ENCODE peak calls at places on chromosomes 7 and 10, in four cellular contexts. One of them, this sample, is unnamed.

GRCh38 chr7:137342340-137342739 is 1.2 kb downstream of the PTN start:
- DNase-seq in tibial nerve: no peak
- DNase-seq in CD4-positive, alpha-beta T cell: no peak
- DNase-seq in CD8-positive, alpha-beta T cell: no peak
- DNase-seq in this sample: no peak

GRCh38 chr7:46230298-46231295 is 309.5 kb upstream of the IGFBP3 start:
- DNase-seq in CD4-positive, alpha-beta T cell: no peak
- DNase-seq in tibial nerve: no peak
- DNase-seq in CD8-positive, alpha-beta T cell: no peak
- DNase-seq in this sample: no peak

GRCh38 chr7:133511708-133512107 is 258.8 kb downstream of the EXOC4 start:
- DNase-seq in CD4-positive, alpha-beta T cell: no peak
- DNase-seq in tibial nerve: no peak
- DNase-seq in CD8-positive, alpha-beta T cell: no peak
- DNase-seq in this sample: no peak

GRCh38 chr7:47369736-47370135 is 212.2 kb downstream of the TNS3 start:
- DNase-seq in tibial nerve: no peak
- DNase-seq in CD4-positive, alpha-beta T cell: no peak
- DNase-seq in CD8-positive, alpha-beta T cell: no peak
- DNase-seq in this sample: no peak

GRCh38 chr7:234041-234711 is 41.8 kb downstream of the FAM20C start:
- DNase-seq in CD8-positive, alpha-beta T cell: no peak
- DNase-seq in tibial nerve: no peak
- DNase-seq in CD4-positive, alpha-beta T cell: no peak
- DNase-seq in this sample: no peak

GRCh38 chr10:49690673-49691356 is 11.4 kb downstream of the C10orf53 start:
- DNase-seq in CD4-positive, alpha-beta T cell: no peak
- DNase-seq in tibial nerve: no peak
- DNase-seq in CD8-positive, alpha-beta T cell: no peak
- DNase-seq in this sample: no peak

GRCh38 chr7:25852249-25852994 is 299.6 kb upstream of the NFE2L3 start:
- DNase-seq in tibial nerve: peak; percentile 30
- DNase-seq in CD4-positive, alpha-beta T cell: no peak
- DNase-seq in CD8-positive, alpha-beta T cell: no peak
- DNase-seq in this sample: no peak

GRCh38 chr10:1529806-1530413 is 207.4 kb downstream of the ADARB2 start:
- DNase-seq in CD4-positive, alpha-beta T cell: no peak
- DNase-seq in tibial nerve: no peak
- DNase-seq in CD8-positive, alpha-beta T cell: no peak
- DNase-seq in this sample: no peak

GRCh38 chr7:40680657-40681056 is 545.9 kb downstream of the SUGCT start:
- DNase-seq in CD8-positive, alpha-beta T cell: no peak
- DNase-seq in CD4-positive, alpha-beta T cell: no peak
- DNase-seq in tibial nerve: no peak
- DNase-seq in this sample: no peak

GRCh38 chr10:104146871-104147270 is 24.9 kb downstream of the SFR1 start:
- DNase-seq in CD8-positive, alpha-beta T cell: no peak
- DNase-seq in CD4-positive, alpha-beta T cell: no peak
- DNase-seq in tibial nerve: no peak
- DNase-seq in this sample: no peak

GRCh38 chr7:136391371-136391770 is 414.2 kb upstream of the MTPN start:
- DNase-seq in CD4-positive, alpha-beta T cell: no peak
- DNase-seq in CD8-positive, alpha-beta T cell: no peak
- DNase-seq in tibial nerve: no peak
- DNase-seq in this sample: no peak

GRCh38 chr10:5449227-5449626 is 36.9 kb downstream of the NET1 start:
- DNase-seq in CD8-positive, alpha-beta T cell: no peak
- DNase-seq in CD4-positive, alpha-beta T cell: no peak
- DNase-seq in tibial nerve: no peak
- DNase-seq in this sample: no peak

GRCh38 chr10:89360153-89360552 is 17.7 kb upstream of the IFIT1B start:
- DNase-seq in CD4-positive, alpha-beta T cell: no peak
- DNase-seq in CD8-positive, alpha-beta T cell: no peak
- DNase-seq in tibial nerve: no peak
- DNase-seq in this sample: no peak

GRCh38 chr10:93894516-93895378 is 969 bp downstream of the SLC35G1 start:
- DNase-seq in tibial nerve: no peak
- DNase-seq in CD8-positive, alpha-beta T cell: no peak
- DNase-seq in CD4-positive, alpha-beta T cell: no peak
- DNase-seq in this sample: no peak

GRCh38 chr7:43535031-43535451 is 47.9 kb upstream of the STK17A start:
- DNase-seq in tibial nerve: no peak
- DNase-seq in CD4-positive, alpha-beta T cell: no peak
- DNase-seq in CD8-positive, alpha-beta T cell: no peak
- DNase-seq in this sample: no peak

GRCh38 chr10:119111968-119112515 is 8.1 kb downstream of the DENND10 start:
- DNase-seq in CD8-positive, alpha-beta T cell: no peak
- DNase-seq in tibial nerve: no peak
- DNase-seq in CD4-positive, alpha-beta T cell: no peak
- DNase-seq in this sample: no peak

GRCh38 chr7:93212881-93213280 is 13.4 kb downstream of the HEPACAM2 start:
- DNase-seq in CD4-positive, alpha-beta T cell: no peak
- DNase-seq in CD8-positive, alpha-beta T cell: no peak
- DNase-seq in tibial nerve: no peak
- DNase-seq in this sample: no peak

GRCh38 chr10:11602357-11602756 is 9.1 kb downstream of the USP6NL start:
- DNase-seq in CD8-positive, alpha-beta T cell: no peak
- DNase-seq in tibial nerve: no peak
- DNase-seq in CD4-positive, alpha-beta T cell: no peak
- DNase-seq in this sample: no peak

GRCh38 chr10:88091490-88092061 is 228.2 kb downstream of the PTEN start:
- DNase-seq in CD4-positive, alpha-beta T cell: peak; percentile 66
- DNase-seq in tibial nerve: no peak
- DNase-seq in CD8-positive, alpha-beta T cell: peak; percentile 81
- DNase-seq in this sample: no peak

GRCh38 chr7:105978035-105978434 is 15.0 kb downstream of the CDHR3 start:
- DNase-seq in tibial nerve: no peak
- DNase-seq in CD8-positive, alpha-beta T cell: no peak
- DNase-seq in CD4-positive, alpha-beta T cell: no peak
- DNase-seq in this sample: no peak

GRCh38 chr10:24034571-24034970 is 174.4 kb upstream of the KIAA1217 start:
- DNase-seq in tibial nerve: no peak
- DNase-seq in CD4-positive, alpha-beta T cell: no peak
- DNase-seq in CD8-positive, alpha-beta T cell: no peak
- DNase-seq in this sample: no peak

GRCh38 chr10:89342219-89342966 is 14.6 kb downstream of the IFIT3 start:
- DNase-seq in CD4-positive, alpha-beta T cell: no peak
- DNase-seq in CD8-positive, alpha-beta T cell: no peak
- DNase-seq in tibial nerve: peak; percentile 78
- DNase-seq in this sample: no peak

GRCh38 chr10:92691591-92692084 is 1.9 kb downstream of the HHEX start:
- DNase-seq in tibial nerve: peak; percentile 35
- DNase-seq in CD8-positive, alpha-beta T cell: no peak
- DNase-seq in CD4-positive, alpha-beta T cell: no peak
- DNase-seq in this sample: no peak

GRCh38 chr7:129338450-129338849 is 95.8 kb upstream of the STRIP2 start:
- DNase-seq in CD4-positive, alpha-beta T cell: no peak
- DNase-seq in tibial nerve: no peak
- DNase-seq in CD8-positive, alpha-beta T cell: no peak
- DNase-seq in this sample: no peak

GRCh38 chr7:155885162-155886160 is 73.2 kb upstream of the SHH start:
- DNase-seq in CD4-positive, alpha-beta T cell: no peak
- DNase-seq in CD8-positive, alpha-beta T cell: no peak
- DNase-seq in tibial nerve: no peak
- DNase-seq in this sample: no peak

GRCh38 chr7:107981466-107981865 is 21.5 kb downstream of the LAMB1 start:
- DNase-seq in CD4-positive, alpha-beta T cell: no peak
- DNase-seq in tibial nerve: no peak
- DNase-seq in CD8-positive, alpha-beta T cell: no peak
- DNase-seq in this sample: no peak

GRCh38 chr7:14144538-14144937 is 155.1 kb upstream of the ETV1 start:
- DNase-seq in CD4-positive, alpha-beta T cell: no peak
- DNase-seq in CD8-positive, alpha-beta T cell: no peak
- DNase-seq in tibial nerve: no peak
- DNase-seq in this sample: no peak

GRCh38 chr10:108970016-108970415 is 953.3 kb downstream of the XPNPEP1 start:
- DNase-seq in CD4-positive, alpha-beta T cell: no peak
- DNase-seq in tibial nerve: no peak
- DNase-seq in CD8-positive, alpha-beta T cell: no peak
- DNase-seq in this sample: no peak

GRCh38 chr7:2237109-2237602 is 4.4 kb upstream of the MAD1L1 start:
- DNase-seq in tibial nerve: no peak
- DNase-seq in CD8-positive, alpha-beta T cell: no peak
- DNase-seq in CD4-positive, alpha-beta T cell: no peak
- DNase-seq in this sample: no peak

GRCh38 chr7:123538897-123539296 is 4.5 kb upstream of the IQUB start:
- DNase-seq in CD4-positive, alpha-beta T cell: no peak
- DNase-seq in tibial nerve: no peak
- DNase-seq in CD8-positive, alpha-beta T cell: no peak
- DNase-seq in this sample: no peak

GRCh38 chr10:26879744-26880143 is 19.0 kb upstream of the ABI1 start:
- DNase-seq in CD8-positive, alpha-beta T cell: no peak
- DNase-seq in tibial nerve: no peak
- DNase-seq in CD4-positive, alpha-beta T cell: no peak
- DNase-seq in this sample: no peak

GRCh38 chr7:1531263-1531978 is 919 bp downstream of the MAFK start:
- DNase-seq in CD4-positive, alpha-beta T cell: peak; percentile 44
- DNase-seq in CD8-positive, alpha-beta T cell: peak; percentile 61
- DNase-seq in tibial nerve: no peak
- DNase-seq in this sample: no peak

GRCh38 chr10:119620241-119620753 is 23.5 kb upstream of the TIAL1 start:
- DNase-seq in CD4-positive, alpha-beta T cell: no peak
- DNase-seq in CD8-positive, alpha-beta T cell: no peak
- DNase-seq in tibial nerve: no peak
- DNase-seq in this sample: no peak

GRCh38 chr10:18044976-18045720 is 93.4 kb downstream of the SLC39A12 start:
- DNase-seq in tibial nerve: no peak
- DNase-seq in CD4-positive, alpha-beta T cell: no peak
- DNase-seq in CD8-positive, alpha-beta T cell: no peak
- DNase-seq in this sample: no peak

GRCh38 chr7:69871213-69871885 is 273.1 kb downstream of the AUTS2 start:
- DNase-seq in tibial nerve: no peak
- DNase-seq in CD8-positive, alpha-beta T cell: no peak
- DNase-seq in CD4-positive, alpha-beta T cell: no peak
- DNase-seq in this sample: no peak

GRCh38 chr10:43202224-43202656 is 64.0 kb downstream of the CSGALNACT2 start:
- DNase-seq in tibial nerve: no peak
- DNase-seq in CD4-positive, alpha-beta T cell: peak; percentile 34
- DNase-seq in CD8-positive, alpha-beta T cell: peak; percentile 54
- DNase-seq in this sample: peak; percentile 32

GRCh38 chr10:71389768-71390434 is 6.8 kb upstream of the CDH23 start:
- DNase-seq in CD4-positive, alpha-beta T cell: no peak
- DNase-seq in tibial nerve: no peak
- DNase-seq in CD8-positive, alpha-beta T cell: no peak
- DNase-seq in this sample: no peak

GRCh38 chr10:131776496-131776895 is 124.3 kb upstream of the PPP2R2D start:
- DNase-seq in CD8-positive, alpha-beta T cell: no peak
- DNase-seq in tibial nerve: no peak
- DNase-seq in CD4-positive, alpha-beta T cell: no peak
- DNase-seq in this sample: no peak
- H3K9me3 ChIP-seq in CD8-positive, alpha-beta T cell: no peaks in the 10 kb centered on the region
- H3K9me3 ChIP-seq in tibial nerve: no peaks in the 10 kb centered on the region
- H3K9me3 ChIP-seq in CD4-positive, alpha-beta T cell: peaks cover 26% of the 10 kb centered on the region
- H3K9me3 ChIP-seq in this sample: no peaks in the 10 kb centered on the region

DNA sequence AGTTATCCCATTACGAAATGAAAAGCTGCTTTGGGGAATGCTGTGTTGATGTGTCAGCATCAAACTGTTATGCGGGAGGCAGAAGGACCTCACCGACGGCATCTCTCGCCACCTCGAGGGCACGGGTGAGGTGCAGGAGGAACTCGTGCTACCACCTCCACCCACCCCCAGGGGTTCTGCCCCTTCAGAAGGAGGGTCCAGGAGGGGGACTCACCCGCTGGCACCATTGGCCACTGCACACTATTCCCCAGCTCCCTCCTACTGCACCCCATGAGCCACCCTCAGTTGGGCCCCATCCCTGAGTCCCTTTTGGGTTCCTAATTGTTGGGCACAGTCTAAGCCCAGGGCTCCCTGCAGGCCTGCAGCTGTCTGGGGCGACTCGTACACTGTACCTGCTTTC is 236.6 kb downstream of the PTPRN2 start:
- DNase-seq in tibial nerve: no peak
- DNase-seq in CD8-positive, alpha-beta T cell: no peak
- DNase-seq in CD4-positive, alpha-beta T cell: no peak
- DNase-seq in this sample: no peak
- H3K9me3 ChIP-seq in tibial nerve: no peaks in the 10 kb centered on the region
- H3K9me3 ChIP-seq in CD8-positive, alpha-beta T cell: no peaks in the 10 kb centered on the region
- H3K9me3 ChIP-seq in CD4-positive, alpha-beta T cell: peaks cover 7% of the 10 kb centered on the region
- H3K9me3 ChIP-seq in this sample: no peaks in the 10 kb centered on the region

DNA sequence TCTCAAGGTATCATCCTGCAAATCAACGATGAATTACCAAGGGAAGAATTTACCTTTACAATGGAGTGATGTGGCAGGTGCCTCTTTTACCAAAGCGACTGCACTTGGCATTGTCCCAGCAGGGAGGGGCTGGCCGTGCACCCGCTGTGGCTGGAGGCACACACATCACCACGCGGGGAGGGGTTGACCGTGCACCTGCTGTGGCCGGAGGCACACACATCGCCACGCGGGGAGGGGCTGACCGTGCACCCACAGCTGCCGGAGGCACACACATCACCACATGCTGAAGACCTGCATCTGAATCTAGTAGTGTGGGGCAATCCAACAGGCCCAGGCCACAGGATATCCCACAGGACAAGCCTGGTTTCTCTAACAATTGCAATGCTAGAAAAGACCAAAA is 493.5 kb downstream of the DNAJB6 start:
- DNase-seq in CD4-positive, alpha-beta T cell: no peak
- DNase-seq in CD8-positive, alpha-beta T cell: no peak
- DNase-seq in tibial nerve: peak; percentile 12
- DNase-seq in this sample: no peak
- H3K9me3 ChIP-seq in CD4-positive, alpha-beta T cell: no peaks in the 10 kb centered on the region
- H3K9me3 ChIP-seq in CD8-positive, alpha-beta T cell: no peaks in the 10 kb centered on the region
- H3K9me3 ChIP-seq in tibial nerve: no peaks in the 10 kb centered on the region
- H3K9me3 ChIP-seq in this sample: no peaks in the 10 kb centered on the region

GRCh38 chr7:64373017-64373416 is 59.3 kb downstream of the ZNF736 start:
- DNase-seq in CD8-positive, alpha-beta T cell: no peak
- DNase-seq in CD4-positive, alpha-beta T cell: no peak
- DNase-seq in tibial nerve: no peak
- DNase-seq in this sample: no peak

GRCh38 chr7:64371116-64371515 is 57.4 kb downstream of the ZNF736 start:
- DNase-seq in CD8-positive, alpha-beta T cell: no peak
- DNase-seq in tibial nerve: no peak
- DNase-seq in CD4-positive, alpha-beta T cell: no peak
- DNase-seq in this sample: no peak
- H3K9me3 ChIP-seq in CD8-positive, alpha-beta T cell: no peaks in the 10 kb centered on the region
- H3K9me3 ChIP-seq in tibial nerve: no peaks in the 10 kb centered on the region
- H3K9me3 ChIP-seq in CD4-positive, alpha-beta T cell: peaks cover 55% of the 10 kb centered on the region
- H3K9me3 ChIP-seq in this sample: peaks cover 4% of the 10 kb centered on the region

DNA sequence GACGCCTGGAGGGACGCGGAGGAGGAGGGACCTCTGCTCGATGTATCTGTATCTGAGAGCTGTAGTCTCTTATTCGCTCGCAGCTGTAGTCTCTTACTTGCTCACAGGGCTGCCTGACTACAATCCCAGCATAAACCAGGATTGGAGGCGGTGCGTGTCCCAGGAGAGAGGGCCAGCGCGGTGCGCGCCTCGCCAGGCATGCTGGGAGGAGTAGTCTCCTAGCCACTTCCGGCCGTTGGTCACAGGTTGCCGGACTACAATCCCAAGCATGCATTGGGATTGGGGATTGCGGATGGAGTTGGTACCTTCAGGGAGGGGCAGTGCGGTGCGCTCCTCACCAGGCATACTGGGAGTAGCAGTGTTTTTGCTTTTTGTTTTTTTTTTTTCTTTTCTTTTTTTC is 421.7 kb upstream of the NUPR2 start:
- DNase-seq in tibial nerve: no peak
- DNase-seq in CD8-positive, alpha-beta T cell: no peak
- DNase-seq in CD4-positive, alpha-beta T cell: no peak
- DNase-seq in this sample: no peak
- H3K9me3 ChIP-seq in tibial nerve: no peaks in the 10 kb centered on the region
- H3K9me3 ChIP-seq in CD8-positive, alpha-beta T cell: no peaks in the 10 kb centered on the region
- H3K9me3 ChIP-seq in CD4-positive, alpha-beta T cell: peaks cover 32% of the 10 kb centered on the region
- H3K9me3 ChIP-seq in this sample: peaks cover 5% of the 10 kb centered on the region

GRCh38 chr7:157786375-157787274 is 449.8 kb downstream of the DNAJB6 start:
- DNase-seq in tibial nerve: no peak
- DNase-seq in CD4-positive, alpha-beta T cell: no peak
- DNase-seq in CD8-positive, alpha-beta T cell: no peak
- DNase-seq in this sample: no peak
- H3K9me3 ChIP-seq in tibial nerve: no peaks in the 10 kb centered on the region
- H3K9me3 ChIP-seq in CD4-positive, alpha-beta T cell: no peaks in the 10 kb centered on the region
- H3K9me3 ChIP-seq in CD8-positive, alpha-beta T cell: no peaks in the 10 kb centered on the region
- H3K9me3 ChIP-seq in this sample: no peaks in the 10 kb centered on the region